ENCODE peak calls at places on chromosomes 3 and 15, in six cellular contexts. D is GM20000; T is amniotic stem cell; A is T-helper 2 cell; Y is anterior cingulate cortex; K is stimulated activated CD4-positive, alpha-beta T cell treated with anti-CD3 and anti-CD28 coated beads, Interleukin-4, amount 100 ng/mL, for 48 hours. P is an unnamed sample.

GRCh38 chr15:70237626-70238025 is 139.9 kb upstream of the TLE3 start:
- DNase-seq in D (no peak), T (no peak), A (no peak), Y (no peak), K (no peak), P (no peak)

GRCh38 chr3:20125912-20126311 is 60.1 kb downstream of the SGO1 start:
- DNase-seq in D (peak; percentile 72), T (no peak), A (no peak), Y (no peak), K (no peak), P (no peak)

GRCh38 chr3:35393916-35394315 is 245.4 kb upstream of the ARPP21 start:
- DNase-seq in D (no peak), T (no peak), A (no peak), Y (no peak), K (no peak), P (no peak)

GRCh38 chr3:185647134-185647879 is 61.2 kb downstream of the SENP2 start:
- DNase-seq in D (no peak), T (no peak), A (no peak), Y (no peak), K (no peak), P (no peak)

GRCh38 chr3:148605551-148605950 is 92.2 kb upstream of the AGTR1 start:
- DNase-seq in D (no peak), T (no peak), A (no peak), Y (no peak), K (no peak), P (no peak)

GRCh38 chr15:84598250-84598649 is 2.6 kb upstream of the ZSCAN2 start:
- DNase-seq in D (peak; percentile 70), T (no peak), A (no peak), Y (no peak), K (no peak), P (no peak)

GRCh38 chr3:14525685-14526631 is 14.2 kb downstream of the GRIP2 start:
- DNase-seq in D (no peak), T (no peak), A (no peak), Y (no peak), K (no peak), P (no peak)

GRCh38 chr3:71369733-71370391 is 213.7 kb downstream of the FOXP1 start:
- DNase-seq in D (no peak), T (no peak), A (no peak), Y (no peak), K (no peak), P (no peak)

GRCh38 chr3:51434746-51435323 is 43.8 kb downstream of the RBM15B start:
- DNase-seq in D (peak; percentile 59), T (no peak), A (peak; percentile 5), Y (no peak), K (peak; percentile 28), P (no peak)

GRCh38 chr3:134059680-134060560 is 30.2 kb upstream of the SLCO2A1 start:
- DNase-seq in D (no peak), T (no peak), A (no peak), Y (no peak), K (no peak), P (no peak)

GRCh38 chr15:98647026-98647773 is 1.1 kb upstream of the IGF1R start:
- DNase-seq in D (peak; percentile 89), T (no peak), A (peak; percentile 29), Y (peak; percentile 66), K (peak; percentile 44), P (peak; percentile 84)

P was measured in frontal cortex.